ENCODE peak calls at places on chromosomes 7 and 10, in nine cellular contexts. G is astrocyte, H is SK-N-SH, P is esophagus muscularis mucosa, J is Peyer's patch, A is heart right ventricle, C is HCT116, Y is keratinocyte, D is left ventricle myocardium inferior. M is an unnamed sample.

GRCh38 chr7:80134536-80135305 is at the start of gene GNAI1:
- DNase-seq in G (peak; percentile 43), H (peak; percentile 98), P (no peak), J (peak; percentile 62), A (peak; percentile 75), C (peak; percentile 60), Y (peak; percentile 59), D (peak; percentile 64), M (peak; percentile 75)

GRCh38 chr7:104137511-104137910 is 70.3 kb downstream of the ORC5 start:
- DNase-seq in G (no peak), H (no peak), P (no peak), J (no peak), A (no peak), C (no peak), Y (no peak), D (no peak), M (no peak)

GRCh38 chr10:31299119-31299518 is 19.9 kb upstream of the ZEB1 start:
- DNase-seq in G (no peak), H (no peak), P (no peak), J (no peak), A (no peak), C (no peak), Y (no peak), D (no peak), M (no peak)

GRCh38 chr7:32206987-32207386 is 136.8 kb upstream of the PDE1C start:
- DNase-seq in G (peak; percentile 11), H (peak; percentile 52), P (peak; percentile 89), J (no peak), A (peak; percentile 22), C (no peak), Y (no peak), D (peak; percentile 19), M (no peak)

GRCh38 chr7:2759736-2760097 is 71.7 kb downstream of the AMZ1 start:
- DNase-seq in G (no peak), H (no peak), P (no peak), J (no peak), A (no peak), C (no peak), Y (no peak), D (no peak), M (peak; percentile 70)

GRCh38 chr10:85916192-85916747 is 450.3 kb downstream of the GRID1 start:
- DNase-seq in G (no peak), H (peak; percentile 29), P (peak; percentile 88), J (no peak), A (no peak), C (no peak), Y (no peak), D (no peak), M (no peak)

GRCh38 chr7:112907658-112908057 is 117.5 kb upstream of the TMEM168 start:
- DNase-seq in G (no peak), H (no peak), P (no peak), J (no peak), A (no peak), C (no peak), Y (no peak), D (no peak), M (no peak)

GRCh38 chr10:128267581-128267980 is 141.4 kb upstream of the MKI67 start:
- DNase-seq in G (no peak), H (no peak), P (no peak), J (no peak), A (no peak), C (no peak), Y (no peak), D (no peak), M (no peak)

GRCh38 chr7:1459930-1460756 is 873 bp upstream of the MICALL2 start:
- DNase-seq in G (no peak), H (no peak), P (no peak), J (peak; percentile 63), A (peak; percentile 37), C (no peak), Y (no peak), D (peak; percentile 35), M (no peak)

GRCh38 chr10:129631011-129631410 is 164.0 kb downstream of the MGMT start:
- DNase-seq in G (no peak), H (no peak), P (no peak), J (no peak), A (no peak), C (no peak), Y (no peak), D (no peak), M (no peak)

GRCh38 chr7:45662540-45663166 is 88.5 kb downstream of the ADCY1 start:
- DNase-seq in G (no peak), H (no peak), P (peak; percentile 89), J (peak; percentile 35), A (no peak), C (no peak), Y (no peak), D (no peak), M (no peak)

GRCh38 chr10:124701038-124701365 is 43.2 kb downstream of the FAM53B start:
- DNase-seq in G (no peak), H (no peak), P (no peak), J (no peak), A (no peak), C (no peak), Y (no peak), D (no peak), M (peak; percentile 47)

GRCh38 chr10:69758310-69758728 is 43.4 kb upstream of the COL13A1 start:
- DNase-seq in G (no peak), H (no peak), P (no peak), J (no peak), A (no peak), C (no peak), Y (no peak), D (no peak), M (no peak)

GRCh38 chr7:1447551-1448244 is 11.6 kb downstream of the MICALL2 start:
- DNase-seq in G (no peak), H (no peak), P (no peak), J (no peak), A (no peak), C (no peak), Y (no peak), D (no peak), M (no peak)

GRCh38 chr7:141014091-141014490 is 661 bp downstream of the MRPS33 start:
- DNase-seq in G (peak; percentile 35), H (peak; percentile 38), P (no peak), J (no peak), A (no peak), C (no peak), Y (no peak), D (no peak), M (no peak)

GRCh38 chr10:77591238-77591880 is 46.2 kb downstream of the KCNMA1 start:
- DNase-seq in G (no peak), H (no peak), P (no peak), J (no peak), A (no peak), C (no peak), Y (no peak), D (no peak), M (no peak)

GRCh38 chr7:90610105-90610504 is 14.0 kb downstream of the CDK14 start:
- DNase-seq in G (no peak), H (no peak), P (no peak), J (no peak), A (no peak), C (no peak), Y (no peak), D (no peak), M (no peak)

GRCh38 chr7:90607196-90607595 is 11.1 kb downstream of the CDK14 start:
- DNase-seq in G (no peak), H (no peak), P (no peak), J (no peak), A (no peak), C (no peak), Y (peak; percentile 13), D (no peak), M (no peak)

GRCh38 chr7:90613088-90613498 is 17.0 kb downstream of the CDK14 start:
- DNase-seq in G (peak; percentile 61), H (no peak), P (no peak), J (no peak), A (no peak), C (no peak), Y (no peak), D (no peak), M (no peak)

GRCh38 chr7:90611115-90611514 is 15.0 kb downstream of the CDK14 start:
- DNase-seq in G (peak; percentile 52), H (no peak), P (no peak), J (no peak), A (no peak), C (no peak), Y (no peak), D (no peak), M (no peak)
- H3K27ac ChIP-seq in G (no peak overlapping the region), H (no peak overlapping the region), P (no peak overlapping the region), J (no peak overlapping the region), A (no peak overlapping the region), C (no peak overlapping the region), Y (no peak overlapping the region), D (no peak overlapping the region), M (no peak overlapping the region)

GRCh38 chr7:117819558-117819957 is 53.7 kb downstream of the CTTNBP2 start:
- DNase-seq in G (no peak), H (no peak), P (no peak), J (no peak), A (no peak), C (no peak), Y (no peak), D (no peak), M (no peak)
- H3K27ac ChIP-seq in G (no peak overlapping the region), H (no peak overlapping the region), P (no peak overlapping the region), J (no peak overlapping the region), A (no peak overlapping the region), C (no peak overlapping the region), Y (no peak overlapping the region), D (no peak overlapping the region), M (no peak overlapping the region)

DNA sequence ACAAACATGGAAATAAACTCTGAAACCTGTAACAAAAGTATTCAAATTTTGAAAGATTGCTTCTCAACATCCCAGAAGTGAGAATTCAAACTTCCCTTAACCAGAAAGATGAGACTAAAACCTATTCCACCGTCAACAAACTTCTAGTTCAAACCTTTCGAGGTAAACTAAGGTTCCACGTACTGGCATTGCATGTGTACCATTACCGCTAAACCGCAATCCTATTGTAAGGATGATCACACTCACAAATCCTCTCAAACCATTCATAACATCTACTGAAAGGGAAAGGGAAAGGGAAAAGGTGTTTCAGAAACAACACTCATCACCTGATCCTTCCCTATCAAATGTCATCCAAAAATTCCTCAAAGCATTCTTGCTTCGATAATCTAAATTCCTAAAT is 3.1 kb downstream of the SMURF1 start:
- DNase-seq in G (no peak), H (no peak), P (no peak), J (no peak), A (no peak), C (no peak), Y (no peak), D (no peak), M (no peak)
- H3K27ac ChIP-seq in G (peak overlapping the region; percentile 7), H (peak overlapping the region; percentile 73), P (peak overlapping the region; percentile 98), J (no peak overlapping the region), A (peak overlapping the region; percentile 100), C (no peak overlapping the region), Y (peak overlapping the region; percentile 90), D (peak overlapping the region; percentile 99), M (no peak overlapping the region)

DNA sequence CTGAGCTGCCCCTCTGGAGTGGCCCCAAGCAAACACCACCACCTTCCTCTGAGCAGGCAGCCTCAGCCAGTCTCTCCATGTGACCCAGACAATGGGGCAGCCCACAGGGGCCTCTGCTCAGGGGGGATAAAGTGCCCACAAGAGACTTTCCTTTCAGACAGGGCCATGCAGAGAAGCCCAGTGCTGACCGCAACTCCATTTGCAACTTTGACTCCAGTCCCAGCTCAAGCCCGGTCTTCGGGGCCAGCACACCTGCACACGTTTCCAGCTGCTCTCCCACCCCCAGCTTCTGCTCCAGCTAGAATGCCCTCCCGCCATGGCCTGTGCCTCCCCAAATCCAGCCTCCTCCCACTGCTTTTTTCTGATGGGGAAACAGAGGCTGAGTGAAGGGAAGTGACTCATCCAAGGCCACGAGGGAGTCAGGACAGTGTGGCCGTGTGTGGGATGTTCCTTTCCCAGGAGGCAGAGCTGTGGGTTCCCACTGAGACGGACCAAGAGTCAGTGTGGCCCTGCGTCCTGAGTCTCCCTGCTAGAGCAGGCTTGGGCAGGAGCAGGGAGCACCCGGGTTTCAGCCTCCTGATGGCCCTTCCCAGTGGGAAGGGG is 112.0 kb downstream of the ZMIZ1 start:
- DNase-seq in G (no peak), H (no peak), P (no peak), J (no peak), A (no peak), C (no peak), Y (no peak), D (no peak), M (no peak)
- H3K27ac ChIP-seq in G (no peak overlapping the region), H (peak overlapping the region; percentile 81), P (peak overlapping the region; percentile 81), J (no peak overlapping the region), A (peak overlapping the region; percentile 68), C (peak overlapping the region; percentile 53), Y (no peak overlapping the region), D (peak overlapping the region; percentile 86), M (no peak overlapping the region)